ENCODE peak calls at places on chromosomes 7 and 10, in ten cellular contexts. A is PC-3, Y is memory B cell, S is GM13976, L is foreskin melanocyte, O is HEK293T, N is hepatocyte, I is posterior cingulate gyrus, K is H54, E is AG04450. G is an unnamed sample.

GRCh38 chr10:73247509-73248258 is 629 bp upstream of the DNAJC9 start:
- DNase-seq in K (no peak), L (no peak), O (no peak), I (no peak), E (peak), S (peak), N (no peak), Y (no peak), A (peak), G (no peak)

GRCh38 chr7:6653101-6653995 is 16.2 kb downstream of the ZNF316 start:
- DNase-seq in S (no peak), K (no peak), I (no peak), A (no peak), E (no peak), N (no peak), O (no peak), Y (no peak), L (no peak), G (no peak)

GRCh38 chr7:148972360-148972759 is 55.9 kb downstream of the PDIA4 start:
- DNase-seq in N (no peak), K (no peak), Y (no peak), I (no peak), S (no peak), A (no peak), L (no peak), O (no peak), E (no peak), G (no peak)

GRCh38 chr7:68715907-68716306 is 882.4 kb upstream of the AUTS2 start:
- DNase-seq in A (no peak), E (no peak), O (no peak), I (no peak), S (no peak), K (no peak), Y (no peak), N (no peak), L (no peak), G (no peak)

GRCh38 chr7:117186218-117186617 is 136.6 kb downstream of the WNT2 start:
- DNase-seq in S (no peak), I (no peak), O (no peak), N (no peak), Y (no peak), K (peak), E (no peak), A (no peak), L (no peak), G (no peak)

GRCh38 chr10:97127960-97128850 is 57.6 kb downstream of the SLIT1 start:
- DNase-seq in K (no peak), S (no peak), Y (no peak), I (peak), E (no peak), O (no peak), N (no peak), A (no peak), L (peak), G (no peak)

GRCh38 chr10:80619036-80619435 is 81.3 kb downstream of the SH2D4B start:
- DNase-seq in N (no peak), E (no peak), K (no peak), A (no peak), S (no peak), L (no peak), Y (no peak), O (no peak), I (no peak), G (peak)

GRCh38 chr10:34255075-34255474 is 560.0 kb downstream of the PARD3 start:
- DNase-seq in L (no peak), Y (no peak), E (no peak), A (peak), O (no peak), S (no peak), I (no peak), K (no peak), N (no peak), G (no peak)

GRCh38 chr7:17041324-17041723 is 159.5 kb upstream of the AGR3 start:
- DNase-seq in N (no peak), E (peak), S (no peak), Y (no peak), K (peak), O (no peak), A (peak), L (peak), I (no peak), G (peak)

GRCh38 chr7:132815696-132816334 is 239.5 kb upstream of the PLXNA4 start:
- DNase-seq in E (no peak), Y (no peak), S (no peak), N (no peak), I (no peak), L (no peak), K (no peak), A (peak), O (no peak), G (no peak)

GRCh38 chr7:23454880-23455526 is 15.3 kb downstream of the IGF2BP3 start:
- DNase-seq in K (no peak), S (no peak), I (no peak), Y (no peak), L (no peak), A (no peak), N (no peak), E (no peak), O (no peak), G (no peak)

GRCh38 chr10:103021897-103022286 is 103.8 kb downstream of the CNNM2 start:
- DNase-seq in K (no peak), O (no peak), L (peak), I (no peak), Y (no peak), S (no peak), N (peak), E (peak), A (no peak), G (no peak)

GRCh38 chr7:11427686-11428273 is 404.2 kb downstream of the THSD7A start:
- DNase-seq in S (peak), Y (no peak), E (peak), K (peak), L (peak), O (peak), A (peak), I (no peak), N (peak), G (peak)

GRCh38 chr7:18550574-18550973 is 55.0 kb downstream of the HDAC9 start:
- DNase-seq in E (no peak), N (no peak), I (no peak), A (no peak), S (no peak), L (no peak), O (no peak), Y (no peak), K (no peak), G (no peak)

GRCh38 chr10:107901076-107901475 is 736.6 kb upstream of the SORCS1 start:
- DNase-seq in Y (no peak), N (no peak), O (no peak), L (no peak), S (no peak), I (no peak), E (no peak), K (no peak), A (no peak), G (no peak)

GRCh38 chr7:33965116-33965827 is 59.9 kb downstream of the BMPER start:
- DNase-seq in N (no peak), A (no peak), O (no peak), E (no peak), Y (no peak), I (no peak), K (no peak), S (no peak), L (no peak), G (no peak)

GRCh38 chr7:130994378-130995115 is 260.5 kb upstream of the KLF14 start:
- DNase-seq in L (no peak), A (no peak), I (peak), K (no peak), Y (no peak), S (no peak), O (no peak), N (peak), E (no peak), G (no peak)

GRCh38 chr7:118153551-118154177 is 30.3 kb upstream of the LSM8 start:
- DNase-seq in N (peak), Y (peak), I (no peak), O (peak), S (peak), K (peak), A (peak), L (peak), E (no peak), G (peak)

GRCh38 chr7:142508251-142508650 is 241.0 kb upstream of the PRSS1 start:
- DNase-seq in L (no peak), A (peak), O (no peak), S (no peak), N (peak), Y (no peak), I (no peak), E (no peak), K (peak), G (peak)

GRCh38 chr10:78371118-78371517 is 337.5 kb downstream of the RPS24 start:
- DNase-seq in A (no peak), Y (no peak), O (peak), L (no peak), K (no peak), N (no peak), S (no peak), E (no peak), I (no peak), G (no peak)

GRCh38 chr10:104735036-104735435 is 93.9 kb downstream of the SORCS3 start:
- DNase-seq in S (no peak), Y (no peak), O (no peak), A (no peak), K (no peak), E (no peak), I (peak), N (no peak), L (no peak), G (no peak)

GRCh38 chr10:72875250-72876055 is 18.1 kb upstream of the OIT3 start:
- DNase-seq in L (peak), Y (no peak), A (peak), E (peak), S (peak), K (no peak), N (peak), I (no peak), O (peak), G (peak)

GRCh38 chr7:158030566-158030965 is 557.1 kb downstream of the PTPRN2 start:
- DNase-seq in I (no peak), E (no peak), L (no peak), A (no peak), K (no peak), O (no peak), Y (no peak), N (no peak), S (no peak), G (no peak)

GRCh38 chr10:128859738-128860386 is 607.2 kb upstream of the MGMT start:
- DNase-seq in K (no peak), Y (no peak), S (peak), N (peak), L (no peak), A (peak), O (peak), I (no peak), E (no peak), G (no peak)

GRCh38 chr7:30474893-30475292 is 3.7 kb downstream of the NOD1 start:
- DNase-seq in K (no peak), A (no peak), I (no peak), N (no peak), Y (no peak), S (no peak), O (no peak), E (no peak), L (no peak), G (no peak)

GRCh38 chr10:12846718-12847117 is 154.8 kb downstream of the CCDC3 start:
- DNase-seq in Y (no peak), L (no peak), N (no peak), A (no peak), S (no peak), K (no peak), E (no peak), O (no peak), I (no peak), G (no peak)

GRCh38 chr7:94375713-94376112 is 19.0 kb upstream of the COL1A2 start:
- DNase-seq in Y (no peak), S (no peak), K (peak), I (no peak), A (no peak), E (peak), N (peak), L (peak), O (no peak), G (no peak)

GRCh38 chr10:86288695-86289576 is 77.7 kb downstream of the GRID1 start:
- DNase-seq in O (no peak), K (no peak), Y (no peak), A (no peak), S (no peak), E (no peak), I (no peak), L (no peak), N (no peak), G (no peak)

GRCh38 chr10:71678057-71678805 is 41.3 kb downstream of the C10orf105 start:
- DNase-seq in Y (no peak), I (no peak), L (no peak), O (no peak), E (no peak), K (no peak), N (no peak), A (no peak), S (no peak), G (no peak)

GRCh38 chr10:47277352-47278151 is 22.4 kb upstream of the GDF10 start:
- DNase-seq in O (no peak), Y (no peak), E (no peak), K (no peak), A (peak), I (no peak), L (no peak), S (no peak), N (no peak), G (no peak)

GRCh38 chr7:115707684-115708341 is 322.8 kb downstream of the TFEC start:
- DNase-seq in K (no peak), Y (no peak), O (peak), E (no peak), N (no peak), S (no peak), L (peak), I (no peak), A (no peak), G (no peak)

GRCh38 chr7:2016021-2016631 is 216.6 kb downstream of the MAD1L1 start:
- DNase-seq in S (no peak), Y (no peak), K (no peak), L (no peak), I (peak), A (no peak), O (no peak), E (no peak), N (no peak), G (no peak)